ENCODE peak calls at places on chromosomes 13 and 19, in six cellular contexts. One of them, this sample, is unnamed.

GRCh38 chr19:51743405-51743804 is 8.3 kb downstream of the FPR1 start:
- DNase-seq in stimulated activated CD4-positive, alpha-beta T cell treated with anti-CD3 and anti-CD28 coated beads, Interleukin-4, amount 100 ng/mL, for 4 hours: no peak
- DNase-seq in activated T-cell treated with anti-CD3 and anti-CD28 coated beads, Interleukin-2, amount 50 U/mL, for 72 hours: no peak
- DNase-seq in ascending aorta: no peak
- DNase-seq in stomach: no peak
- DNase-seq in effector CD4-positive, alpha-beta T cell: no peak
- DNase-seq in this sample: no peak

GRCh38 chr19:11578342-11579142 is 1.1 kb upstream of the ACP5 start:
- DNase-seq in ascending aorta: no peak
- DNase-seq in stomach: peak
- DNase-seq in stimulated activated CD4-positive, alpha-beta T cell treated with anti-CD3 and anti-CD28 coated beads, Interleukin-4, amount 100 ng/mL, for 4 hours: peak
- DNase-seq in effector CD4-positive, alpha-beta T cell: peak
- DNase-seq in activated T-cell treated with anti-CD3 and anti-CD28 coated beads, Interleukin-2, amount 50 U/mL, for 72 hours: peak
- DNase-seq in this sample: no peak

GRCh38 chr13:110557610-110558305 is 3.8 kb downstream of the RAB20 start:
- DNase-seq in stimulated activated CD4-positive, alpha-beta T cell treated with anti-CD3 and anti-CD28 coated beads, Interleukin-4, amount 100 ng/mL, for 4 hours: no peak
- DNase-seq in effector CD4-positive, alpha-beta T cell: no peak
- DNase-seq in stomach: peak
- DNase-seq in ascending aorta: no peak
- DNase-seq in activated T-cell treated with anti-CD3 and anti-CD28 coated beads, Interleukin-2, amount 50 U/mL, for 72 hours: no peak
- DNase-seq in this sample: no peak

GRCh38 chr19:44003461-44004134 is 841 bp downstream of the ZNF230 start:
- DNase-seq in ascending aorta: no peak
- DNase-seq in activated T-cell treated with anti-CD3 and anti-CD28 coated beads, Interleukin-2, amount 50 U/mL, for 72 hours: peak
- DNase-seq in stomach: no peak
- DNase-seq in effector CD4-positive, alpha-beta T cell: no peak
- DNase-seq in stimulated activated CD4-positive, alpha-beta T cell treated with anti-CD3 and anti-CD28 coated beads, Interleukin-4, amount 100 ng/mL, for 4 hours: no peak
- DNase-seq in this sample: no peak

GRCh38 chr13:34738251-34739170 is 203.6 kb upstream of the NBEA start:
- DNase-seq in stomach: no peak
- DNase-seq in stimulated activated CD4-positive, alpha-beta T cell treated with anti-CD3 and anti-CD28 coated beads, Interleukin-4, amount 100 ng/mL, for 4 hours: no peak
- DNase-seq in activated T-cell treated with anti-CD3 and anti-CD28 coated beads, Interleukin-2, amount 50 U/mL, for 72 hours: no peak
- DNase-seq in effector CD4-positive, alpha-beta T cell: no peak
- DNase-seq in ascending aorta: no peak
- DNase-seq in this sample: no peak

GRCh38 chr19:51418707-51419106 is 1.3 kb upstream of the SIGLEC10 start:
- DNase-seq in activated T-cell treated with anti-CD3 and anti-CD28 coated beads, Interleukin-2, amount 50 U/mL, for 72 hours: peak
- DNase-seq in effector CD4-positive, alpha-beta T cell: no peak
- DNase-seq in stomach: no peak
- DNase-seq in stimulated activated CD4-positive, alpha-beta T cell treated with anti-CD3 and anti-CD28 coated beads, Interleukin-4, amount 100 ng/mL, for 4 hours: no peak
- DNase-seq in ascending aorta: no peak
- DNase-seq in this sample: no peak

GRCh38 chr13:112067121-112067741 is at the start of gene SOX1:
- DNase-seq in stimulated activated CD4-positive, alpha-beta T cell treated with anti-CD3 and anti-CD28 coated beads, Interleukin-4, amount 100 ng/mL, for 4 hours: no peak
- DNase-seq in effector CD4-positive, alpha-beta T cell: no peak
- DNase-seq in ascending aorta: no peak
- DNase-seq in activated T-cell treated with anti-CD3 and anti-CD28 coated beads, Interleukin-2, amount 50 U/mL, for 72 hours: no peak
- DNase-seq in stomach: no peak
- DNase-seq in this sample: no peak

GRCh38 chr13:36530050-36530789 is 97.9 kb downstream of the CCNA1 start:
- DNase-seq in activated T-cell treated with anti-CD3 and anti-CD28 coated beads, Interleukin-2, amount 50 U/mL, for 72 hours: no peak
- DNase-seq in stimulated activated CD4-positive, alpha-beta T cell treated with anti-CD3 and anti-CD28 coated beads, Interleukin-4, amount 100 ng/mL, for 4 hours: no peak
- DNase-seq in ascending aorta: no peak
- DNase-seq in stomach: no peak
- DNase-seq in effector CD4-positive, alpha-beta T cell: no peak
- DNase-seq in this sample: no peak

GRCh38 chr19:19615086-19615485 is 3.4 kb downstream of the PBX4 start:
- DNase-seq in stomach: no peak
- DNase-seq in ascending aorta: no peak
- DNase-seq in effector CD4-positive, alpha-beta T cell: no peak
- DNase-seq in stimulated activated CD4-positive, alpha-beta T cell treated with anti-CD3 and anti-CD28 coated beads, Interleukin-4, amount 100 ng/mL, for 4 hours: peak
- DNase-seq in activated T-cell treated with anti-CD3 and anti-CD28 coated beads, Interleukin-2, amount 50 U/mL, for 72 hours: peak
- DNase-seq in this sample: no peak

GRCh38 chr13:31521466-31521865 is 217.9 kb upstream of the RXFP2 start:
- DNase-seq in stimulated activated CD4-positive, alpha-beta T cell treated with anti-CD3 and anti-CD28 coated beads, Interleukin-4, amount 100 ng/mL, for 4 hours: no peak
- DNase-seq in ascending aorta: no peak
- DNase-seq in effector CD4-positive, alpha-beta T cell: no peak
- DNase-seq in activated T-cell treated with anti-CD3 and anti-CD28 coated beads, Interleukin-2, amount 50 U/mL, for 72 hours: no peak
- DNase-seq in stomach: no peak
- DNase-seq in this sample: no peak

GRCh38 chr13:99959127-99959529 is 12.4 kb downstream of the ZIC5 start:
- DNase-seq in stimulated activated CD4-positive, alpha-beta T cell treated with anti-CD3 and anti-CD28 coated beads, Interleukin-4, amount 100 ng/mL, for 4 hours: no peak
- DNase-seq in stomach: peak
- DNase-seq in ascending aorta: no peak
- DNase-seq in activated T-cell treated with anti-CD3 and anti-CD28 coated beads, Interleukin-2, amount 50 U/mL, for 72 hours: no peak
- DNase-seq in effector CD4-positive, alpha-beta T cell: no peak
- DNase-seq in this sample: no peak

GRCh38 chr19:34246340-34246739 is 8.0 kb upstream of the GARRE1 start:
- DNase-seq in effector CD4-positive, alpha-beta T cell: no peak
- DNase-seq in ascending aorta: no peak
- DNase-seq in stimulated activated CD4-positive, alpha-beta T cell treated with anti-CD3 and anti-CD28 coated beads, Interleukin-4, amount 100 ng/mL, for 4 hours: no peak
- DNase-seq in stomach: no peak
- DNase-seq in activated T-cell treated with anti-CD3 and anti-CD28 coated beads, Interleukin-2, amount 50 U/mL, for 72 hours: no peak
- DNase-seq in this sample: no peak

GRCh38 chr19:56273563-56274117 is 1.1 kb downstream of the EDDM13 start:
- DNase-seq in effector CD4-positive, alpha-beta T cell: no peak
- DNase-seq in stomach: no peak
- DNase-seq in activated T-cell treated with anti-CD3 and anti-CD28 coated beads, Interleukin-2, amount 50 U/mL, for 72 hours: no peak
- DNase-seq in stimulated activated CD4-positive, alpha-beta T cell treated with anti-CD3 and anti-CD28 coated beads, Interleukin-4, amount 100 ng/mL, for 4 hours: no peak
- DNase-seq in ascending aorta: no peak
- DNase-seq in this sample: no peak

GRCh38 chr13:28741080-28741479 is 22.3 kb upstream of the SLC46A3 start:
- DNase-seq in ascending aorta: no peak
- DNase-seq in stomach: no peak
- DNase-seq in activated T-cell treated with anti-CD3 and anti-CD28 coated beads, Interleukin-2, amount 50 U/mL, for 72 hours: no peak
- DNase-seq in effector CD4-positive, alpha-beta T cell: no peak
- DNase-seq in stimulated activated CD4-positive, alpha-beta T cell treated with anti-CD3 and anti-CD28 coated beads, Interleukin-4, amount 100 ng/mL, for 4 hours: no peak
- DNase-seq in this sample: no peak

GRCh38 chr19:55384576-55385235 is 614 bp upstream of the TMEM238 start:
- DNase-seq in effector CD4-positive, alpha-beta T cell: no peak
- DNase-seq in activated T-cell treated with anti-CD3 and anti-CD28 coated beads, Interleukin-2, amount 50 U/mL, for 72 hours: no peak
- DNase-seq in stimulated activated CD4-positive, alpha-beta T cell treated with anti-CD3 and anti-CD28 coated beads, Interleukin-4, amount 100 ng/mL, for 4 hours: no peak
- DNase-seq in ascending aorta: no peak
- DNase-seq in stomach: no peak
- DNase-seq in this sample: no peak

GRCh38 chr19:18507021-18507726 is 14.7 kb downstream of the ELL start:
- DNase-seq in ascending aorta: no peak
- DNase-seq in stimulated activated CD4-positive, alpha-beta T cell treated with anti-CD3 and anti-CD28 coated beads, Interleukin-4, amount 100 ng/mL, for 4 hours: no peak
- DNase-seq in stomach: peak
- DNase-seq in activated T-cell treated with anti-CD3 and anti-CD28 coated beads, Interleukin-2, amount 50 U/mL, for 72 hours: no peak
- DNase-seq in effector CD4-positive, alpha-beta T cell: no peak
- DNase-seq in this sample: no peak

GRCh38 chr19:12669272-12670158 is 2.9 kb downstream of the WDR83 start:
- DNase-seq in activated T-cell treated with anti-CD3 and anti-CD28 coated beads, Interleukin-2, amount 50 U/mL, for 72 hours: peak
- DNase-seq in stomach: peak
- DNase-seq in stimulated activated CD4-positive, alpha-beta T cell treated with anti-CD3 and anti-CD28 coated beads, Interleukin-4, amount 100 ng/mL, for 4 hours: peak
- DNase-seq in effector CD4-positive, alpha-beta T cell: peak
- DNase-seq in ascending aorta: peak
- DNase-seq in this sample: peak

GRCh38 chr19:1575323-1576241 is 7.5 kb upstream of the MEX3D start:
- DNase-seq in stimulated activated CD4-positive, alpha-beta T cell treated with anti-CD3 and anti-CD28 coated beads, Interleukin-4, amount 100 ng/mL, for 4 hours: no peak
- DNase-seq in effector CD4-positive, alpha-beta T cell: no peak
- DNase-seq in ascending aorta: no peak
- DNase-seq in stomach: no peak
- DNase-seq in activated T-cell treated with anti-CD3 and anti-CD28 coated beads, Interleukin-2, amount 50 U/mL, for 72 hours: no peak
- DNase-seq in this sample: no peak

GRCh38 chr13:24613128-24613527 is 67.1 kb upstream of the ATP12A start:
- DNase-seq in activated T-cell treated with anti-CD3 and anti-CD28 coated beads, Interleukin-2, amount 50 U/mL, for 72 hours: no peak
- DNase-seq in effector CD4-positive, alpha-beta T cell: no peak
- DNase-seq in ascending aorta: no peak
- DNase-seq in stimulated activated CD4-positive, alpha-beta T cell treated with anti-CD3 and anti-CD28 coated beads, Interleukin-4, amount 100 ng/mL, for 4 hours: no peak
- DNase-seq in stomach: no peak
- DNase-seq in this sample: no peak

This sample was measured in AG04450.